ENCODE peak calls at places on chromosomes 16 and 17, in seven cellular contexts. C is transverse colon, Q is GM23338, Z is osteocyte, H is HFFc6, I is DND-41, E is AG10803. W is an unnamed sample.

GRCh38 chr17:40433551-40434384 is 9.5 kb upstream of the IGFBP4 start:
- DNase-seq in C (no peak), Q (peak; percentile 89), Z (no peak), H (no peak), I (peak; percentile 51), E (no peak), W (no peak)

GRCh38 chr17:62187681-62188080 is 122.6 kb upstream of the MED13 start:
- DNase-seq in C (no peak), Q (no peak), Z (no peak), H (peak; percentile 52), I (no peak), E (no peak), W (no peak)

GRCh38 chr17:80191720-80192265 is 22.0 kb downstream of the CARD14 start:
- DNase-seq in C (no peak), Q (no peak), Z (no peak), H (no peak), I (no peak), E (no peak), W (no peak)

GRCh38 chr17:37276475-37276874 is 99.3 kb upstream of the C17orf78 start:
- DNase-seq in C (no peak), Q (no peak), Z (no peak), H (no peak), I (no peak), E (no peak), W (no peak)

GRCh38 chr16:24875466-24875865 is 29.7 kb downstream of the SLC5A11 start:
- DNase-seq in C (no peak), Q (no peak), Z (no peak), H (no peak), I (no peak), E (no peak), W (no peak)

GRCh38 chr16:4767872-4768548 is 1.0 kb upstream of the ZNF500 start:
- DNase-seq in C (peak; percentile 40), Q (no peak), Z (no peak), H (no peak), I (no peak), E (peak; percentile 23), W (no peak)

GRCh38 chr16:53209489-53209888 is 154.7 kb downstream of the CHD9 start:
- DNase-seq in C (no peak), Q (no peak), Z (no peak), H (no peak), I (no peak), E (no peak), W (no peak)

GRCh38 chr17:78372811-78373210 is 5.6 kb upstream of the PGS1 start:
- DNase-seq in C (no peak), Q (no peak), Z (no peak), H (no peak), I (no peak), E (no peak), W (no peak)

GRCh38 chr17:6639651-6640535 is 618 bp downstream of the KIAA0753 start:
- DNase-seq in C (peak; percentile 47), Q (peak; percentile 57), Z (peak; percentile 88), H (peak; percentile 41), I (peak; percentile 32), E (peak; percentile 48), W (peak; percentile 3)

GRCh38 chr17:59493867-59494266 is 71.5 kb upstream of the DHX40 start:
- DNase-seq in C (no peak), Q (peak; percentile 26), Z (no peak), H (no peak), I (no peak), E (no peak), W (no peak)

GRCh38 chr16:63876096-63876495 is 1245.8 kb downstream of the CDH11 start:
- DNase-seq in C (no peak), Q (no peak), Z (no peak), H (no peak), I (no peak), E (peak; percentile 3), W (no peak)

GRCh38 chr16:27174007-27174406 is 29.3 kb upstream of the KDM8 start:
- DNase-seq in C (peak; percentile 27), Q (no peak), Z (no peak), H (no peak), I (peak; percentile 94), E (no peak), W (no peak)

GRCh38 chr16:86772231-86772510 is 193.8 kb downstream of the FOXL1 start:
- DNase-seq in C (no peak), Q (no peak), Z (no peak), H (peak; percentile 82), I (no peak), E (peak; percentile 61), W (no peak)

DNA sequence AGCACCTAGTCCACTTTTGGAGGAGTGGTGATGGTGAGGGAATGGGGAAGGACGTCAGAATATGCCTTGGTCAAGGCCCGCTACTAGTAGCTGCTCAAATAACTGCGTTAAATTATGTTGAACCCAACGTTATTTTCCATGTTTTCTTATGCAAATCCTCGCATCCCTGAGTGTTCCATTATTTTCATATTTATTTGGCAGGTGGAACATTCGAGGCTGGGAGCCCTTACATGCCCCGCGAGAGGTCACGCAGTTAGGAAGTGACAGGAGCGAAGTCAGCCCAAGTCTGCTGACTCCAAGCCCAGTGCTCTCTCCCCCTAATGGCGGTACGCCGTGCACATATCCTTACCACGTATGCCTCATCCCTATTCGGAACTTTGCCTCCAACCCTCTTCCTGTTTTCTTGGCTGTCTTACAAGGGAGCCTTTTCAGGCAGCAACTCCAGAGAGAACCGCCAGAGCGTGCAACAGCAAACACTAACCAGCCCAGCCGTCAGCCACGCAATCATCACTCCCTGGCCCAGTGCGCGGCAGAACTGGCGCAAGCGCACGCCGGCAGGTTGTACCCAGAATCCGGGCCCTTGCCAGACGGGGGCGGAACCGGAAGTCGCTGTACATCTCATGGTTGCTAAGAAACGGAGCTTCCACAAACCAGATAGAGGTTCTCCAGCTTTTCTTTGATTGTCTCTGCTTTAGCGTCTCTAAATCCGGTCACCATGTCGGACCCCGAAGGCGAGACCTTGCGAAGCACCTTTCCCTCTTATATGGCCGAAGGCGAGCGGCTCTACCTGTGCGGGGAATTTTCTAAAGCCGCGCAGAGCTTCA is at the start of gene ODAD4:
- DNase-seq in C (peak; percentile 98), Q (peak; percentile 99), Z (peak; percentile 99), H (peak; percentile 98), I (peak; percentile 95), E (peak; percentile 98), W (peak; percentile 93)
- TF ChIP-seq CTCF in C (peak; percentile 42), Q (peak; percentile 37), Z (peak; percentile 52), H (peak; percentile 70), I (peak; percentile 62), E (peak; percentile 57), W (peak; percentile 44)

GRCh38 chr17:14203392-14203791 is 33.3 kb downstream of the CDRT15 start:
- DNase-seq in C (no peak), Q (peak; percentile 45), Z (peak; percentile 0), H (no peak), I (no peak), E (no peak), W (no peak)
- TF ChIP-seq CTCF in C (no peak), Q (peak; percentile 41), Z (peak; percentile 45), H (peak; percentile 59), I (peak; percentile 41), E (peak; percentile 37), W (peak; percentile 24)

GRCh38 chr16:70602831-70603230 is 43.5 kb upstream of the IL34 start:
- DNase-seq in C (no peak), Q (no peak), Z (no peak), H (no peak), I (no peak), E (no peak), W (no peak)
- TF ChIP-seq CTCF in C (no peak), Q (no peak), Z (no peak), H (no peak), I (no peak), E (no peak), W (no peak)

GRCh38 chr17:32609085-32609484 is 122.3 kb downstream of the CDK5R1 start:
- DNase-seq in C (peak; percentile 46), Q (no peak), Z (no peak), H (peak; percentile 4), I (peak; percentile 48), E (peak; percentile 27), W (no peak)
- TF ChIP-seq CTCF in C (peak; percentile 9), Q (peak; percentile 53), Z (peak; percentile 17), H (peak; percentile 47), I (peak; percentile 66), E (no peak), W (no peak)

DNA sequence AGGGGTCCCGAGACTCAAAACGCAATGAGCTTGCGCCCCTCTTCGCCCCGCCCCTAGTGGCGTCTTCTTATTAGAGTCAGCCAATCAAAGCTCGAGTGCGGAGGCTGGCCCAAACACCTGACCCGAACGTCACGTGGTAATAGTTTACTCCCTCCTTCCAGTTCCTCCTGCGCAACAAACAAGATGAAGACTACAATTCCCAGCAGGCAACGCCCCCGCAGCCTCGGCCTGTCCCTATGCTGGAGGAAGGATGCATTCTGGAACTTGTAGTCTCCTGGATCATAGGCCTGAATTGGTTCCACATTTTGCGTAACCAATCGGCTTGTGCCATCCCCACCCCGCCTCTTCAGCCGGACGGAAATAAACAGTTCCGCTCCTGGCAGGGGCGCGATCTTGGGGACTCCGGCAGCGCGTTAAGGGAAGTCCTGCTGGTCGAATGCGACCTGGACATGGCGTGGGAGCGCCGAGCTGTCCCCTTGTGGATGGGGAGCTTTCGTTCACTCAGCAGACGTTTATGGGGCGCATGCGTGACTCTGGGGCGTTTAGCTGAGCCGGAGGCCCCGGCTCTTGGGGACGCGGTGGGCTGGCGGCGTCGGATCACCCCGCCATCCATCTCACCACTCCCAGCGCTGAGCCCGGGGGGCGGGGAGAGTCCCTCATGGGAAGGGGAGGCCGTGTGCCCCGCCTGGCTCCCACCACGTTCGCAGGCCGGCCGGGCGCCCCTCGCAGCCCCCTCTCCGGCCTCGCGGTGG is at the start of gene WBP2:
- DNase-seq in C (peak; percentile 98), Q (peak; percentile 100), Z (peak; percentile 99), H (peak; percentile 100), I (peak; percentile 99), E (peak; percentile 100), W (peak; percentile 99)
- TF ChIP-seq CTCF in C (peak; percentile 29), Q (peak; percentile 13), Z (peak; percentile 66), H (peak; percentile 27), I (peak; percentile 76), E (peak; percentile 12), W (peak; percentile 14)